ENCODE peak calls at places on chromosomes 2 and 18, in eight cellular contexts. F is fibroblast of mammary gland; L is NCI-H446 treated with DMSO at 0.1 percent for 48 hours; H is EL; B is T-helper 2 cell; P is NCI-H1694; E is HTR-8/SVneo; Q is activated naive CD4-positive, alpha-beta T cell. J is an unnamed sample.

GRCh38 chr2:99660616-99661416 is 171.0 kb upstream of the REV1 start:
- DNase-seq in L (no peak), H (no peak), P (no peak), E (no peak), F (no peak), B (no peak), Q (no peak), J (no peak)

GRCh38 chr2:206083602-206084467 is 2.1 kb downstream of the INO80D start:
- DNase-seq in L (no peak), P (no peak), F (no peak), E (no peak), Q (no peak), B (no peak), H (no peak), J (peak)

GRCh38 chr2:62870966-62871365 is 165.5 kb downstream of the EHBP1 start:
- DNase-seq in B (no peak), Q (no peak), E (no peak), P (no peak), H (no peak), F (no peak), L (no peak), J (no peak)

GRCh38 chr18:79352432-79352831 is 43.3 kb upstream of the NFATC1 start:
- DNase-seq in P (no peak), E (no peak), B (no peak), F (no peak), L (no peak), Q (no peak), H (no peak), J (no peak)

GRCh38 chr18:31661965-31662364 is 22.4 kb downstream of the B4GALT6 start:
- DNase-seq in L (no peak), H (no peak), Q (no peak), F (peak), P (no peak), B (no peak), E (no peak), J (no peak)

GRCh38 chr2:129237966-129238725 is 741.3 kb upstream of the RAB6C start:
- DNase-seq in B (no peak), H (no peak), L (no peak), F (peak), Q (no peak), E (no peak), P (no peak), J (no peak)

GRCh38 chr2:148903946-148904345 is 28.9 kb downstream of the KIF5C start:
- DNase-seq in Q (no peak), B (no peak), L (no peak), P (no peak), E (no peak), F (no peak), H (no peak), J (no peak)

GRCh38 chr2:25324905-25325592 is 16.7 kb downstream of the DNMT3A start:
- DNase-seq in E (no peak), H (peak), Q (no peak), P (no peak), F (peak), B (no peak), L (no peak), J (no peak)

GRCh38 chr2:30026091-30027055 is 105.0 kb upstream of the ALK start:
- DNase-seq in Q (no peak), B (no peak), H (peak), P (peak), L (no peak), E (peak), F (peak), J (peak)

GRCh38 chr2:206989306-206989705 is 50.0 kb downstream of the CPO start:
- DNase-seq in H (peak), E (peak), Q (no peak), L (no peak), B (no peak), F (peak), P (no peak), J (peak)

GRCh38 chr2:137000790-137001189 is 235.4 kb downstream of the THSD7B start:
- DNase-seq in L (no peak), Q (no peak), B (no peak), P (no peak), H (no peak), F (no peak), E (no peak), J (no peak)

GRCh38 chr2:45889053-45889452 is 237.6 kb downstream of the PRKCE start:
- DNase-seq in E (no peak), H (no peak), L (peak), Q (peak), F (no peak), P (peak), B (no peak), J (peak)

GRCh38 chr2:150688016-150688415 is 200.5 kb upstream of the RND3 start:
- DNase-seq in B (no peak), F (no peak), Q (no peak), H (no peak), P (no peak), L (no peak), E (no peak), J (no peak)

GRCh38 chr2:19576411-19576810 is 218.0 kb upstream of the OSR1 start:
- DNase-seq in B (no peak), Q (no peak), E (no peak), P (no peak), H (no peak), L (no peak), F (peak), J (no peak)

GRCh38 chr2:8803658-8804379 is 33.6 kb downstream of the KIDINS220 start:
- DNase-seq in Q (no peak), E (peak), L (peak), F (peak), H (peak), B (no peak), P (no peak), J (no peak)

GRCh38 chr2:77484026-77484425 is 38.1 kb downstream of the LRRTM4 start:
- DNase-seq in B (no peak), E (no peak), F (no peak), P (no peak), L (no peak), H (no peak), Q (no peak), J (no peak)

GRCh38 chr2:75647771-75648170 is 1.2 kb downstream of the MRPL19 start:
- DNase-seq in L (no peak), B (no peak), P (no peak), H (no peak), E (no peak), Q (no peak), F (no peak), J (no peak)

GRCh38 chr2:133566967-133567645 is 1.2 kb downstream of the NCKAP5 start:
- DNase-seq in E (no peak), H (peak), Q (no peak), P (no peak), L (no peak), B (no peak), F (peak), J (peak)

J was measured in neural progenitor cell.